ENCODE peak calls at places on chromosomes 4 and X, in seven cellular contexts. V is mammary epithelial cell, W is breast epithelium, J is stomach, G is upper lobe of left lung, P is neural progenitor cell, D is adipocyte. H is an unnamed sample.

GRCh38 chrX:56978172-56978571 is 17.2 kb downstream of the SPIN3 start:
- DNase-seq in J (no peak), G (no peak), V (peak), P (peak), D (peak), W (no peak), H (peak)

GRCh38 chrX:45747905-45748304 is 547.2 kb upstream of the DIPK2B start:
- DNase-seq in V (peak), P (no peak), G (no peak), D (no peak), J (no peak), W (no peak), H (no peak)

GRCh38 chr4:7101692-7102515 is 34.0 kb upstream of the GRPEL1 start:
- DNase-seq in P (peak), J (peak), D (peak), G (peak), V (peak), W (peak), H (peak)

GRCh38 chr4:155377281-155377680 is 516 bp upstream of the MAP9 start:
- DNase-seq in J (no peak), D (peak), G (no peak), W (no peak), V (peak), P (no peak), H (no peak)

GRCh38 chr4:34850426-34850825 is 1393.9 kb downstream of the ARAP2 start:
- DNase-seq in J (no peak), G (no peak), P (no peak), D (no peak), V (no peak), W (no peak), H (no peak)

GRCh38 chrX:120736989-120737388 is 107.1 kb upstream of the C1GALT1C1 start:
- DNase-seq in V (peak), W (no peak), J (no peak), P (no peak), G (no peak), D (no peak), H (no peak)

GRCh38 chrX:41692162-41692749 is 3.5 kb downstream of the GPR34 start:
- DNase-seq in G (no peak), J (no peak), P (no peak), W (no peak), D (peak), V (no peak), H (no peak)

GRCh38 chr4:28772066-28772465 is 1911.4 kb downstream of the STIM2 start:
- DNase-seq in V (peak), P (no peak), J (no peak), G (no peak), D (peak), W (no peak), H (no peak)

GRCh38 chr4:87978656-87979055 is 3.1 kb downstream of the SPP1 start:
- DNase-seq in V (peak), W (no peak), G (no peak), J (no peak), P (no peak), D (no peak), H (no peak)

GRCh38 chr4:112125416-112125815 is 19.8 kb upstream of the FAM241A start:
- DNase-seq in P (no peak), W (no peak), D (no peak), V (no peak), J (no peak), G (no peak), H (no peak)

GRCh38 chrX:82087699-82088098 is 885.8 kb downstream of the SH3BGRL start:
- DNase-seq in W (peak), V (no peak), D (no peak), G (no peak), P (no peak), J (peak), H (no peak)

GRCh38 chrX:96696462-96696861 is 11.8 kb downstream of the DIAPH2 start:
- DNase-seq in J (no peak), W (no peak), D (no peak), P (no peak), V (no peak), G (no peak), H (no peak)

GRCh38 chr4:95362906-95363578 is 185.7 kb downstream of the UNC5C start:
- DNase-seq in W (no peak), V (peak), G (no peak), P (peak), J (no peak), D (no peak), H (peak)

GRCh38 chr4:81839347-81840042 is 367.8 kb upstream of the RASGEF1B start:
- DNase-seq in P (no peak), J (no peak), V (peak), W (no peak), D (no peak), G (no peak), H (no peak)

GRCh38 chrX:133677123-133678063 is 262.1 kb upstream of the GPC4 start:
- DNase-seq in P (no peak), W (no peak), V (no peak), D (no peak), G (no peak), J (no peak), H (no peak)

GRCh38 chr4:6876440-6876839 is 33.2 kb upstream of the TBC1D14 start:
- DNase-seq in G (no peak), J (no peak), D (peak), W (no peak), V (no peak), P (no peak), H (no peak)

DNA sequence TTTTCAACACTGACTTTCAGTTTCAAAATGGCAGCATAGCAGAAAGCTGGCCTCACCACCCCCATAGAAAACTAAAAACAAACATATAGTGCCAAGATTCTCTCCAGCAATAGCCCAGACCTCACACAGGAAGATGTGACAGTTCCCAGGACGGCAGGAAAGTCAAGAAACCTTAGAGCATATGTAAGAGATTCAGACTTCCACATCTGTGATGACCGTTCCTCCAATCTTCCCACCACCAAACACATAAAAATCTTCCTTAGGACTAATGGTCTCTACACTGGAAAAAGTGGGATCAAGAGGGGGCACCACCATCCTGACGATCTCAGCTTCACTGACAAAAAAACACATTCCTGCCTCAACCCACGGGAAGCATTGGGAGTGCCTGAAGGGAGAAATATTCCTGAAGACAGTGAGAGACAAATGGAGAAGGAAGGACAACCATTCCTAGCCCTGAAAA is 134.1 kb upstream of the CPXCR1 start:
- DNase-seq in W (no peak), G (no peak), V (no peak), J (no peak), D (no peak), P (peak), H (peak)
- H3K4me3 ChIP-seq in W (no peak), G (no peak), V (no peak), J (no peak), D (no peak), P (no peak), H (no peak)

GRCh38 chr4:3532714-3533336 is 603 bp upstream of the LRPAP1 start:
- DNase-seq in P (peak), D (no peak), W (no peak), G (no peak), V (no peak), J (no peak), H (peak)
- H3K4me3 ChIP-seq in P (peak), D (peak), W (peak), G (peak), V (peak), J (peak), H (peak)

GRCh38 chr4:98446499-98447375 is 185.6 kb downstream of the RAP1GDS1 start:
- DNase-seq in G (no peak), P (no peak), D (peak), W (no peak), V (peak), J (peak), H (no peak)

GRCh38 chr4:98448923-98449322 is 187.7 kb downstream of the RAP1GDS1 start:
- DNase-seq in D (no peak), P (no peak), J (no peak), G (no peak), V (peak), W (no peak), H (no peak)

GRCh38 chr4:98452091-98452490 is 190.9 kb downstream of the RAP1GDS1 start:
- DNase-seq in V (no peak), D (no peak), G (no peak), P (no peak), W (no peak), J (no peak), H (no peak)

GRCh38 chr4:98444371-98444770 is 183.2 kb downstream of the RAP1GDS1 start:
- DNase-seq in J (no peak), W (no peak), V (no peak), P (no peak), G (no peak), D (no peak), H (no peak)

DNA sequence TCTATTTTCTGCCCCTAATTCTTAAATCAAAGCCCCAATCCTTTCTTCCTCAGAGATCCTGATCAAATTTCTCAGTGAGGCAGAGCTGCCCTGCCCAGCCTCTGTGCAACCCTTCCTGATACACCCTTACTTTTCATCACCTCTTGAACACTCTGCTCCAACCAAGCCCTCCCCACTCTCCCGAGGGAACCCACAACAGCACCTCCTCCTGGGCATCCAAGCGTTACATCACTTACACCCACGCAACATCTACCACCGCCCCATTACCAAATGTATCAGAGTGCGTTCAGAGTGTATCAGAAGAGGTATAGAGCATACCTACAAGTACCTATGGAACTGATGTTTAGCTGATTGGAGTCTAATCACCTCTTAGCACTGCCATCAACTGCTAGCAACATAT is 186.5 kb downstream of the RAP1GDS1 start:
- DNase-seq in W (no peak), G (no peak), P (no peak), D (no peak), V (peak), J (no peak), H (peak)
- H3K4me3 ChIP-seq in W (no peak), G (no peak), P (no peak), D (no peak), V (no peak), J (no peak), H (no peak)

DNA sequence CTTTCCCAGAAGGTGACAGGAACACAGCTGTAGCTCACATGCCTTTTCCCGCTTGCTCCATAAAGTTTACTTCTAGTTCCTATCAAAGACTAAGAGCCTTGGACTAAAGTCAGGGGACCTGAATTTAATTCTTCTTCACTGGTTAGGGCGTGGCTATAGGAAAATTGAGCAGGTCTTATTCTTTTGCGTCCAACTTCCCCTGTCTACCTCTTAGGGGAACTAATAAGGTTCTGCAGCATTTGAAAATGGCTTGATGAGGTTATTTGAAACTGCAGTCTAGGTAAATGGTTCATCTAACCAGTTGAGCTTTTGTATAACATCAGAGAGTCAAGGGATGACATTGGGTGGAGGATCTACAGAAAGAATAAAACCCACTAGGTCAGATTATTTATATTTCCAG is 2.6 kb downstream of the ARHGAP10 start:
- DNase-seq in J (no peak), D (no peak), G (no peak), V (no peak), P (no peak), W (no peak), H (no peak)
- H3K4me3 ChIP-seq in J (peak), D (peak), G (peak), V (peak), P (no peak), W (peak), H (no peak)

DNA sequence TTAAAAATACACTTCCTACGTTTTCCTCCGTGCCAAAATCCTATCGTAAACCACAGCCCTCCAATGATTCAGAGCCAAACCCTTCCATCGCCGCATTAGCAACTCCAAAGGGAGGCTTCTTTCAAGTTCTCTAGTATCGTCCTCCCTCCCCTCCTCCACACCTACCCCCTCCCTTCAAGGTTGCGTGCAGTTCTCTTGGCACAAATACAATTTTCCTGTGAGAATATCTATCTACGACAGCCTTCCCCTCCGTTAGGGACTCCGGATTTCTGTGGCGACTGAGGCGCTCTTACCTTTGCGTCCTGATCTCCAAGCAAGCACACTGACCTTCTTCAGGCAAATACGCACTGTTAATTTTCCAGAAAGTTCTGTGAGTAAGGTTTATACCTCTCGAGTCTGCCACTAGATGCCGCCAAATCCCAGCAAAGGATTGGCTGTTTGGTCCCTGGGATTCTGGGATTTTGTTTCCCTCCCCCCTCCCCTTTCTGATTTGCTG is 1.2 kb upstream of the MORF4L2 start:
- DNase-seq in J (peak), V (peak), P (peak), G (no peak), D (peak), W (peak), H (peak)
- H3K4me3 ChIP-seq in J (peak), V (peak), P (peak), G (peak), D (peak), W (peak), H (peak)

H was measured in H7.